ENCODE peak calls at places on chromosomes 2 and 18, in five cellular contexts. Q is GM23338, N is stomach, P is SJSA1, A is right atrium auricular region. T is an unnamed sample.
A peak's percentile ranks its signal among the peaks of the same experiment; 100 is the strongest.

GRCh38 chr2:138112536-138112935 is 148.3 kb downstream of the HNMT start:
- DNase-seq in P (no peak), Q (no peak), N (no peak), A (no peak), T (no peak)

GRCh38 chr2:239381709-239382134 is 19.1 kb downstream of the HDAC4 start:
- DNase-seq in P (no peak), A (no peak), N (no peak), Q (peak; percentile 65), T (no peak)

GRCh38 chr2:36701391-36701795 is 4.9 kb downstream of the VIT start:
- DNase-seq in P (peak; percentile 33), A (no peak), N (no peak), Q (peak; percentile 69), T (no peak)

GRCh38 chr2:203786912-203787311 is 80.5 kb downstream of the CD28 start:
- DNase-seq in Q (no peak), P (no peak), N (no peak), A (peak; percentile 67), T (no peak)

GRCh38 chr2:68121873-68122679 is 35.6 kb upstream of the PNO1 start:
- DNase-seq in A (peak; percentile 93), N (peak; percentile 93), Q (peak; percentile 93), P (peak; percentile 61), T (peak; percentile 96)

GRCh38 chr2:199457147-199458016 is at the start of gene SATB2:
- DNase-seq in N (no peak), Q (no peak), A (no peak), P (peak; percentile 72), T (no peak)

GRCh38 chr2:190277234-190278112 is 42.2 kb downstream of the HIBCH start:
- DNase-seq in A (no peak), P (peak; percentile 40), N (no peak), Q (peak; percentile 68), T (no peak)

GRCh38 chr2:106561803-106562202 is 74.6 kb downstream of the CD8B2 start:
- DNase-seq in A (no peak), P (no peak), N (no peak), Q (no peak), T (no peak)

GRCh38 chr2:69694894-69695849 is 46.8 kb upstream of the ANXA4 start:
- DNase-seq in N (no peak), Q (no peak), P (peak; percentile 81), A (no peak), T (no peak)

GRCh38 chr18:13471971-13472628 is 253.5 kb downstream of the LDLRAD4 start:
- DNase-seq in Q (peak; percentile 18), A (no peak), P (no peak), N (no peak), T (no peak)

GRCh38 chr18:58391113-58391892 is 237.6 kb downstream of the ALPK2 start:
- DNase-seq in Q (no peak), A (no peak), N (no peak), P (no peak), T (no peak)

GRCh38 chr2:23135481-23136100 is 249.4 kb upstream of the KLHL29 start:
- DNase-seq in P (no peak), N (no peak), Q (peak; percentile 41), A (no peak), T (no peak)

GRCh38 chr2:196959750-196960392 is 33.4 kb upstream of the PGAP1 start:
- DNase-seq in Q (no peak), A (no peak), P (no peak), N (no peak), T (no peak)

GRCh38 chr2:227818569-227819397 is 5.1 kb downstream of the CCL20 start:
- DNase-seq in P (no peak), N (peak; percentile 53), A (peak; percentile 92), Q (no peak), T (peak; percentile 14)

GRCh38 chr2:146818122-146818521 is 1026.7 kb upstream of the ACVR2A start:
- DNase-seq in A (no peak), P (no peak), Q (no peak), N (no peak), T (no peak)

GRCh38 chr2:165778653-165779451 is 15.2 kb downstream of the GALNT3 start:
- DNase-seq in P (no peak), Q (peak; percentile 73), N (no peak), A (no peak), T (no peak)

GRCh38 chr2:175251425-175252041 is 70.0 kb upstream of the ATP5MC3 start:
- DNase-seq in Q (peak; percentile 69), P (peak; percentile 21), A (no peak), N (no peak), T (no peak)

GRCh38 chr2:219688560-219689445 is 61.4 kb downstream of the SLC4A3 start:
- DNase-seq in N (no peak), Q (no peak), A (no peak), P (peak; percentile 97), T (no peak)

GRCh38 chr2:8594731-8595427 is 87.0 kb upstream of the ID2 start:
- DNase-seq in Q (no peak), P (no peak), A (no peak), N (no peak), T (no peak)

GRCh38 chr2:239251971-239252370 is 148.8 kb downstream of the HDAC4 start:
- DNase-seq in A (no peak), Q (no peak), P (no peak), N (no peak), T (no peak)

GRCh38 chr2:172282944-172283343 is 144.4 kb upstream of the ITGA6 start:
- DNase-seq in Q (no peak), P (peak; percentile 55), A (no peak), N (no peak), T (no peak)

GRCh38 chr2:55880416-55881143 is 43.0 kb downstream of the EFEMP1 start:
- DNase-seq in A (no peak), N (no peak), P (no peak), Q (no peak), T (no peak)

GRCh38 chr2:66995636-66996035 is 401.5 kb upstream of the ETAA1 start:
- DNase-seq in A (no peak), N (no peak), Q (no peak), P (no peak), T (no peak)

GRCh38 chr2:145652546-145652945 is 1132.6 kb upstream of the ZEB2 start:
- DNase-seq in N (no peak), P (no peak), A (no peak), Q (no peak), T (no peak)

GRCh38 chr2:2590796-2591541 is 259.9 kb upstream of the MYT1L start:
- DNase-seq in N (peak; percentile 8), A (peak; percentile 18), P (no peak), Q (no peak), T (no peak)

GRCh38 chr2:150688016-150688415 is 200.5 kb upstream of the RND3 start:
- DNase-seq in N (no peak), Q (no peak), A (no peak), P (no peak), T (no peak)

GRCh38 chr18:77207540-77207939 is 42.1 kb upstream of the GALR1 start:
- DNase-seq in Q (peak; percentile 73), P (peak; percentile 73), N (peak; percentile 56), A (peak; percentile 66), T (peak; percentile 69)

GRCh38 chr2:239876241-239876947 is 148.7 kb downstream of the NDUFA10 start:
- DNase-seq in P (no peak), Q (no peak), N (peak; percentile 16), A (peak; percentile 53), T (peak; percentile 7)

GRCh38 chr2:208501217-208501616 is 94.6 kb downstream of the PTH2R start:
- DNase-seq in P (no peak), A (no peak), N (no peak), Q (peak; percentile 71), T (no peak)

GRCh38 chr2:218311908-218312756 is 19.8 kb upstream of the TMBIM1 start:
- DNase-seq in Q (no peak), A (no peak), N (peak; percentile 79), P (no peak), T (no peak)

GRCh38 chr2:136212426-136213378 is 94.8 kb upstream of the CXCR4 start:
- DNase-seq in N (no peak), A (no peak), Q (no peak), P (no peak), T (no peak)

GRCh38 chr2:208062113-208062512 is 36.8 kb upstream of the PLEKHM3 start:
- DNase-seq in N (no peak), P (no peak), Q (peak; percentile 86), A (no peak), T (no peak)

GRCh38 chr2:41101281-41101680 is 649.4 kb upstream of the SLC8A1 start:
- DNase-seq in N (no peak), A (no peak), Q (no peak), P (no peak), T (no peak)

GRCh38 chr2:157893611-157894010 is 17.5 kb upstream of the ACVR1 start:
- DNase-seq in N (no peak), P (no peak), A (no peak), Q (no peak), T (no peak)

GRCh38 chr2:209933499-209934458 is 68.7 kb upstream of the RPE start:
- DNase-seq in A (no peak), P (peak; percentile 35), Q (no peak), N (peak; percentile 40), T (peak; percentile 73)

GRCh38 chr2:112092286-112093041 is 37.4 kb downstream of the TMEM87B start:
- DNase-seq in N (no peak), A (no peak), P (peak; percentile 77), Q (peak; percentile 3), T (no peak)

GRCh38 chr18:67672142-67672541 is 155.6 kb upstream of the DSEL start:
- DNase-seq in A (no peak), P (no peak), Q (no peak), N (no peak), T (no peak)
- H3K4me1 ChIP-seq in A (no peaks in the 10 kb centered on the region), P (peaks cover 3% of the 10 kb centered on the region), Q (peaks cover 6% of the 10 kb centered on the region), N (no peaks in the 10 kb centered on the region), T (no peaks in the 10 kb centered on the region)

DNA sequence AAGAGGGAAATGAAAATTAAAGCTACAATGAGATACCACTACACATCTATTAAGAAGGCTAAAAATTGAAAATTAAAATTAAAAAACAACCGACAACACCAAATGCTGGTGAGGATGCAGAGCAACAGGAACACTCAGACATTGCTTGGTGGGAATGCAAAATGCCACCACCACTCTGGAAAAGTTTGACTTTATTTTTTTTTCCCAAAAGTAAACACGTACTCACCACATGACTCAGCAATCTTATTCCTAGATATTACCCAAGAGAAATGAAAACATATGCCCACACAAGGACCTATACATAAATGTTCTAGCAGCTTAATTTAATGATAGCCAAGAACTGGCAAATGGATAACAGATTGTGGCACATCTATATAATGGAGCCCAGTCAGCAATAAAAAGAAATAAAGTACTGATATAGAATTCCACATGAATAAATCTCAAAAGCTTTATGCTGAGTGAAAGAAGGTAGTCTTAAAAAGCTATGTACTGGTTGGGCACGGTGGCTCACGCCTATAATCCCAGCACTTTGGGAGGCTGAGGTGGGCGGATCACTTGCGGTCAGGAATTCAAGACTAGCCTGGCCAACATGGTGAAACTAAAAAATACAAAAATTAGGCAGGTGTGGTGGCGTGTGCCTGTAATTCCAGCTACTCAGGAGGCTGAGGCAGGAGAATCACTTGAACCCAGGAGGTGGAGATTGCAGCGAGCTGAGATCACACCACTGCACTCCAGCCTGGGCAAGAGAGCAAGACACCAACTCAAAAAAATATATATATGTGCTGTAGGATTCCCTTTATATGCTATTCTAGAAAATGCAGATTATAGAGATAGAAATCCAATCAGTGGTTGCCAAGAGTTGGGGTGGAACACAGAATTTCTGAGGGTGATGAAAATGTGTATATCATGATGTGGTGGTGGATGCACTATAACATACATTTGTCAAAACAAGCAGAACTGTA is 4.2 kb upstream of the PROC start:
- DNase-seq in A (no peak), P (peak; percentile 77), Q (no peak), N (peak; percentile 16), T (no peak)
- H3K4me1 ChIP-seq in A (no peaks in the 10 kb centered on the region), P (peaks cover 50% of the 10 kb centered on the region), Q (peaks cover 4% of the 10 kb centered on the region), N (peaks cover 60% of the 10 kb centered on the region), T (peaks cover 17% of the 10 kb centered on the region)

GRCh38 chr2:191573216-191573615 is 104.7 kb upstream of the NABP1 start:
- DNase-seq in Q (no peak), P (no peak), A (no peak), N (no peak), T (no peak)
- H3K4me1 ChIP-seq in Q (peaks cover 4% of the 10 kb centered on the region), P (peaks cover 30% of the 10 kb centered on the region), A (no peaks in the 10 kb centered on the region), N (peaks cover 11% of the 10 kb centered on the region), T (peaks cover 4% of the 10 kb centered on the region)

GRCh38 chr2:10378189-10378588 is 69.9 kb downstream of the ODC1 start:
- DNase-seq in Q (no peak), A (no peak), N (no peak), P (no peak), T (no peak)
- H3K4me1 ChIP-seq in Q (peaks cover 20% of the 10 kb centered on the region), A (no peaks in the 10 kb centered on the region), N (peaks cover 70% of the 10 kb centered on the region), P (no peaks in the 10 kb centered on the region), T (peaks cover 27% of the 10 kb centered on the region)

T was measured in testis.